ENCODE peak calls at places on chromosomes 16 and 17, in nine cellular contexts. T is heart right ventricle; B is epithelial cell of esophagus; E is esophagus squamous epithelium; H is CD8-positive, alpha-beta T cell; Y is fibroblast of mammary gland; L is tibial nerve; F is A549; U is cardiac fibroblast. C is an unnamed sample.
A peak's percentile ranks its signal among the peaks of the same experiment; 100 is the strongest.

GRCh38 chr17:15351487-15351840 is 10.1 kb upstream of the TEKT3 start:
- DNase-seq in T (no peak), B (no peak), E (no peak), H (no peak), Y (no peak), L (no peak), F (no peak), U (no peak), C (no peak)

GRCh38 chr17:3512512-3513171 is 36.8 kb downstream of the ASPA start:
- DNase-seq in T (peak; percentile 83), B (no peak), E (no peak), H (no peak), Y (peak; percentile 85), L (peak; percentile 66), F (no peak), U (peak; percentile 90), C (no peak)

GRCh38 chr16:51151435-51151950 is 423 bp upstream of the SALL1 start:
- DNase-seq in T (peak; percentile 53), B (no peak), E (no peak), H (no peak), Y (peak; percentile 82), L (no peak), F (peak; percentile 15), U (peak; percentile 89), C (peak; percentile 43)

GRCh38 chr17:72139213-72139612 is 18.4 kb downstream of the SOX9 start:
- DNase-seq in T (no peak), B (peak; percentile 86), E (no peak), H (no peak), Y (peak; percentile 72), L (no peak), F (no peak), U (no peak), C (no peak)

GRCh38 chr17:27247958-27248342 is 46.0 kb upstream of the WSB1 start:
- DNase-seq in T (no peak), B (no peak), E (no peak), H (no peak), Y (no peak), L (no peak), F (no peak), U (no peak), C (no peak)

GRCh38 chr16:56337131-56337857 is 88.1 kb downstream of the AMFR start:
- DNase-seq in T (no peak), B (no peak), E (no peak), H (no peak), Y (no peak), L (no peak), F (no peak), U (no peak), C (peak; percentile 60)

GRCh38 chr17:33945641-33946546 is 309.2 kb upstream of the CCL2 start:
- DNase-seq in T (no peak), B (no peak), E (no peak), H (no peak), Y (no peak), L (no peak), F (no peak), U (no peak), C (no peak)

GRCh38 chr17:38727661-38728220 is 2.4 kb upstream of the CISD3 start:
- DNase-seq in T (no peak), B (peak; percentile 29), E (no peak), H (no peak), Y (no peak), L (no peak), F (no peak), U (no peak), C (no peak)

GRCh38 chr17:59406808-59407381 is 75.4 kb downstream of the YPEL2 start:
- DNase-seq in T (no peak), B (no peak), E (no peak), H (no peak), Y (peak; percentile 35), L (no peak), F (peak; percentile 56), U (peak; percentile 74), C (peak; percentile 71)

GRCh38 chr17:57892146-57892819 is 42.4 kb upstream of the MRPS23 start:
- DNase-seq in T (peak; percentile 90), B (peak; percentile 83), E (peak; percentile 33), H (peak; percentile 74), Y (peak; percentile 88), L (peak; percentile 85), F (peak; percentile 92), U (peak; percentile 94), C (peak; percentile 82)

GRCh38 chr17:13346996-13347762 is 254.6 kb downstream of the HS3ST3A1 start:
- DNase-seq in T (no peak), B (peak; percentile 81), E (no peak), H (no peak), Y (peak; percentile 99), L (no peak), F (peak; percentile 79), U (peak; percentile 81), C (no peak)

GRCh38 chr17:65278050-65278819 is 141.1 kb downstream of the RGS9 start:
- DNase-seq in T (peak; percentile 16), B (peak; percentile 35), E (no peak), H (no peak), Y (peak; percentile 41), L (no peak), F (peak; percentile 73), U (peak; percentile 73), C (peak; percentile 53)

GRCh38 chr17:30263552-30264333 is 28.0 kb downstream of the BLMH start:
- DNase-seq in T (no peak), B (no peak), E (no peak), H (no peak), Y (peak; percentile 12), L (no peak), F (peak; percentile 9), U (peak; percentile 91), C (no peak)

GRCh38 chr17:34071891-34072420 is 183.1 kb upstream of the CCL2 start:
- DNase-seq in T (no peak), B (no peak), E (no peak), H (no peak), Y (no peak), L (no peak), F (no peak), U (no peak), C (no peak)

GRCh38 chr17:14712471-14713075 is 411.7 kb downstream of the HS3ST3B1 start:
- DNase-seq in T (no peak), B (peak; percentile 56), E (no peak), H (no peak), Y (peak; percentile 64), L (no peak), F (no peak), U (peak; percentile 32), C (no peak)

GRCh38 chr16:78390070-78390469 is 290.6 kb downstream of the WWOX start:
- DNase-seq in T (no peak), B (no peak), E (no peak), H (no peak), Y (no peak), L (no peak), F (no peak), U (no peak), C (no peak)
- H3K4me3 ChIP-seq in T (no peak overlapping the region), B (no peak overlapping the region), E (no peak overlapping the region), H (no peak overlapping the region), Y (no peak overlapping the region), L (no peak overlapping the region), F (no peak overlapping the region), U (no peak overlapping the region), C (no peak overlapping the region)

GRCh38 chr17:63314766-63315165 is 131.3 kb downstream of the CYB561 start:
- DNase-seq in T (no peak), B (no peak), E (no peak), H (no peak), Y (no peak), L (no peak), F (no peak), U (no peak), C (no peak)
- TF ChIP-seq CTCF in T (no peak), B (no peak), E (no peak), H (no peak), Y (no peak), L (no peak), F (no peak), U (no peak), C (no peak)

GRCh38 chr17:40351185-40352043 is 13.1 kb downstream of the GJD3 start:
- DNase-seq in T (no peak), B (no peak), E (no peak), H (no peak), Y (no peak), L (no peak), F (no peak), U (no peak), C (peak; percentile 83)
- H3K4me3 ChIP-seq in T (no peak overlapping the region), B (no peak overlapping the region), E (no peak overlapping the region), H (no peak overlapping the region), Y (no peak overlapping the region), L (no peak overlapping the region), F (no peak overlapping the region), U (no peak overlapping the region), C (peak overlapping the region; percentile 45)

GRCh38 chr17:75288784-75289121 is 480 bp downstream of the SLC25A19 start:
- DNase-seq in T (no peak), B (peak; percentile 40), E (no peak), H (no peak), Y (no peak), L (no peak), F (no peak), U (no peak), C (peak; percentile 36)

GRCh38 chr17:75287221-75287620 is 2.0 kb downstream of the SLC25A19 start:
- DNase-seq in T (no peak), B (no peak), E (no peak), H (no peak), Y (no peak), L (no peak), F (no peak), U (no peak), C (no peak)

GRCh38 chr17:75288359-75288758 is 874 bp downstream of the SLC25A19 start:
- DNase-seq in T (no peak), B (no peak), E (no peak), H (no peak), Y (no peak), L (no peak), F (no peak), U (no peak), C (no peak)

GRCh38 chr17:75289832-75290337 is 652 bp upstream of the SLC25A19 start:
- DNase-seq in T (peak; percentile 39), B (peak; percentile 52), E (no peak), H (peak; percentile 43), Y (peak; percentile 65), L (peak; percentile 54), F (peak; percentile 70), U (peak; percentile 67), C (peak; percentile 48)

GRCh38 chr17:75289122-75289831 is at the start of gene SLC25A19:
- DNase-seq in T (peak; percentile 98), B (peak; percentile 99), E (peak; percentile 92), H (peak; percentile 94), Y (peak; percentile 98), L (peak; percentile 94), F (peak; percentile 100), U (peak; percentile 99), C (peak; percentile 98)
- TF ChIP-seq CTCF in T (peak; percentile 16), B (no peak), E (no peak), H (no peak), Y (no peak), L (peak; percentile 16), F (no peak), U (no peak), C (peak; percentile 40)

GRCh38 chr17:43464046-43464445 is 19.7 kb upstream of the DHX8 start:
- DNase-seq in T (no peak), B (peak; percentile 39), E (no peak), H (no peak), Y (no peak), L (no peak), F (no peak), U (no peak), C (no peak)
- H3K4me3 ChIP-seq in T (no peak overlapping the region), B (no peak overlapping the region), E (no peak overlapping the region), H (no peak overlapping the region), Y (no peak overlapping the region), L (no peak overlapping the region), F (no peak overlapping the region), U (no peak overlapping the region), C (no peak overlapping the region)